ENCODE peak calls at places on chromosomes 7 and 10, in six cellular contexts. P is midbrain; Q is HuH-7.5; F is stimulated activated CD8-positive, alpha-beta memory T cell treated with anti-CD3 and anti-CD28 coated beads, Interleukin-12 subunit alpha, Interleukin-12 subunit beta, amount 100 ng/mL, for 1 hour; A is GF-D8; W is WTC11. T is an unnamed sample.

GRCh38 chr7:156768698-156769472 is 124.1 kb downstream of the LMBR1 start:
- DNase-seq in P (no peak), Q (no peak), F (no peak), A (no peak), W (no peak), T (no peak)

GRCh38 chr10:51760864-51761263 is 61.5 kb upstream of the CSTF2T start:
- DNase-seq in P (no peak), Q (no peak), F (no peak), A (no peak), W (no peak), T (no peak)

GRCh38 chr10:132527338-132528063 is 10.1 kb upstream of the INPP5A start:
- DNase-seq in P (no peak), Q (no peak), F (no peak), A (no peak), W (peak; percentile 7), T (no peak)

GRCh38 chr7:121624922-121625321 is 228.8 kb upstream of the FAM3C start:
- DNase-seq in P (peak; percentile 36), Q (no peak), F (no peak), A (no peak), W (no peak), T (no peak)

GRCh38 chr10:33376976-33377657 is 42.6 kb upstream of the NRP1 start:
- DNase-seq in P (no peak), Q (no peak), F (no peak), A (no peak), W (no peak), T (no peak)

GRCh38 chr10:97743169-97743945 is 6.4 kb downstream of the ZFYVE27 start:
- DNase-seq in P (no peak), Q (no peak), F (no peak), A (no peak), W (no peak), T (no peak)

GRCh38 chr10:1747590-1748157 is 10.3 kb upstream of the ADARB2 start:
- DNase-seq in P (no peak), Q (no peak), F (no peak), A (no peak), W (no peak), T (no peak)

GRCh38 chr7:112383671-112384417 is 66.4 kb upstream of the IFRD1 start:
- DNase-seq in P (peak; percentile 26), Q (no peak), F (no peak), A (no peak), W (no peak), T (no peak)

GRCh38 chr10:78944658-78945333 is 124.0 kb upstream of the ZMIZ1 start:
- DNase-seq in P (peak; percentile 10), Q (no peak), F (no peak), A (no peak), W (no peak), T (no peak)

GRCh38 chr7:30717181-30717580 is 34.8 kb upstream of the INMT start:
- DNase-seq in P (no peak), Q (no peak), F (no peak), A (no peak), W (peak; percentile 36), T (no peak)

GRCh38 chr7:91239171-91239604 is 25.0 kb upstream of the FZD1 start:
- DNase-seq in P (no peak), Q (no peak), F (no peak), A (peak; percentile 19), W (no peak), T (no peak)

GRCh38 chr10:25875555-25876165 is 58.4 kb upstream of the MYO3A start:
- DNase-seq in P (peak; percentile 79), Q (peak; percentile 20), F (peak; percentile 23), A (peak; percentile 2), W (peak; percentile 85), T (no peak)

GRCh38 chr7:142012825-142013506 is 17.3 kb downstream of the MGAM start:
- DNase-seq in P (no peak), Q (no peak), F (no peak), A (no peak), W (peak; percentile 15), T (no peak)

GRCh38 chr10:89207801-89208551 is 859 bp upstream of the CH25H start:
- DNase-seq in P (peak; percentile 48), Q (no peak), F (no peak), A (no peak), W (peak; percentile 49), T (no peak)

GRCh38 chr10:76950354-76950753 is 687.3 kb downstream of the KCNMA1 start:
- DNase-seq in P (no peak), Q (no peak), F (no peak), A (no peak), W (no peak), T (no peak)

GRCh38 chr10:1465993-1466764 is 271.1 kb downstream of the ADARB2 start:
- DNase-seq in P (no peak), Q (no peak), F (no peak), A (no peak), W (no peak), T (no peak)

GRCh38 chr10:60654813-60655464 is 123.3 kb upstream of the CDK1 start:
- DNase-seq in P (no peak), Q (no peak), F (no peak), A (no peak), W (no peak), T (no peak)

GRCh38 chr7:137969828-137970227 is 32.1 kb downstream of the CREB3L2 start:
- DNase-seq in P (no peak), Q (no peak), F (no peak), A (no peak), W (no peak), T (no peak)

GRCh38 chr7:36710186-36710813 is 14.0 kb downstream of the AOAH start:
- DNase-seq in P (no peak), Q (no peak), F (no peak), A (no peak), W (no peak), T (no peak)

GRCh38 chr7:137443616-137444015 is 100.1 kb upstream of the PTN start:
- DNase-seq in P (no peak), Q (no peak), F (no peak), A (no peak), W (no peak), T (no peak)

GRCh38 chr7:139914306-139914747 is 85.3 kb downstream of the TBXAS1 start:
- DNase-seq in P (no peak), Q (no peak), F (no peak), A (no peak), W (no peak), T (no peak)

GRCh38 chr7:49635800-49636199 is 137.6 kb upstream of the VWC2 start:
- DNase-seq in P (no peak), Q (no peak), F (no peak), A (no peak), W (no peak), T (no peak)

GRCh38 chr10:97858001-97858439 is 8.4 kb downstream of the GOLGA7B start:
- DNase-seq in P (no peak), Q (no peak), F (no peak), A (peak; percentile 66), W (no peak), T (no peak)

GRCh38 chr7:28103984-28104628 is 76.5 kb downstream of the JAZF1 start:
- DNase-seq in P (no peak), Q (no peak), F (no peak), A (no peak), W (no peak), T (no peak)

GRCh38 chr7:24981544-24981951 is 1.6 kb upstream of the OSBPL3 start:
- DNase-seq in P (peak; percentile 31), Q (no peak), F (no peak), A (no peak), W (peak; percentile 32), T (no peak)

GRCh38 chr10:1549591-1550290 is 187.6 kb downstream of the ADARB2 start:
- DNase-seq in P (no peak), Q (no peak), F (no peak), A (no peak), W (no peak), T (no peak)

GRCh38 chr10:3805791-3806381 is 20.9 kb upstream of the KLF6 start:
- DNase-seq in P (no peak), Q (no peak), F (no peak), A (no peak), W (no peak), T (no peak)

GRCh38 chr10:48450233-48450810 is 143.8 kb downstream of the MAPK8 start:
- DNase-seq in P (no peak), Q (no peak), F (no peak), A (no peak), W (no peak), T (no peak)

T was measured in 8988T.